ENCODE peak calls at places on chromosomes 12 and 14, in five cellular contexts. D, C, E, O and Z are unnamed samples.

GRCh38 chr12:104588048-104588942 is 131.5 kb downstream of the CHST11 start:
- DNase-seq in D (no peak), E (peak; percentile 59), O (no peak), C (no peak), Z (no peak)

GRCh38 chr12:90262261-90262660 is 553.6 kb upstream of the ATP2B1 start:
- DNase-seq in E (no peak), C (no peak), O (no peak), D (no peak), Z (no peak)

GRCh38 chr14:68547305-68548193 is 245.3 kb downstream of the ZFP36L1 start:
- DNase-seq in O (no peak), C (no peak), E (no peak), D (no peak), Z (no peak)

GRCh38 chr12:93440043-93440835 is 1.5 kb downstream of the UBE2N start:
- DNase-seq in D (no peak), E (peak; percentile 21), O (no peak), C (no peak), Z (no peak)

GRCh38 chr14:61609143-61609851 is 86.0 kb upstream of the HIF1A start:
- DNase-seq in C (no peak), O (no peak), E (peak; percentile 87), D (no peak), Z (no peak)

GRCh38 chr14:69387311-69387710 is 10.8 kb downstream of the ERH start:
- DNase-seq in E (no peak), C (no peak), O (no peak), D (no peak), Z (no peak)

GRCh38 chr14:84209021-84209420 is 1320.9 kb upstream of the FLRT2 start:
- DNase-seq in C (no peak), O (no peak), E (no peak), D (no peak), Z (no peak)

GRCh38 chr14:65243766-65244442 is 141.6 kb upstream of the MAX start:
- DNase-seq in D (no peak), O (no peak), C (no peak), E (peak; percentile 93), Z (no peak)

GRCh38 chr12:92784356-92784755 is 81.6 kb downstream of the PLEKHG7 start:
- DNase-seq in E (no peak), C (no peak), O (no peak), D (no peak), Z (no peak)

GRCh38 chr12:80195143-80195726 is 95.9 kb downstream of the OTOGL start:
- DNase-seq in O (no peak), E (peak; percentile 79), C (peak; percentile 72), D (no peak), Z (no peak)

GRCh38 chr14:62003701-62004100 is 241.5 kb downstream of the SNAPC1 start:
- DNase-seq in D (no peak), C (no peak), O (no peak), E (no peak), Z (no peak)

GRCh38 chr14:50928002-50928635 is 16.2 kb downstream of the PYGL start:
- DNase-seq in O (no peak), E (no peak), D (peak; percentile 16), C (no peak), Z (no peak)

GRCh38 chr12:119988788-119989618 is at the start of gene BICDL1:
- DNase-seq in E (peak; percentile 25), O (peak; percentile 96), D (peak; percentile 92), C (peak; percentile 85), Z (peak; percentile 95)
- H3K27me3 ChIP-seq in E (peaks cover 43% of the 10 kb centered on the region), O (peaks cover 11% of the 10 kb centered on the region), D (no peaks in the 10 kb centered on the region), C (peaks cover 55% of the 10 kb centered on the region), Z (peaks cover 34% of the 10 kb centered on the region)

GRCh38 chr12:49541911-49542505 is 3.2 kb downstream of the KCNH3 start:
- DNase-seq in E (no peak), C (no peak), O (peak; percentile 45), D (no peak), Z (no peak)

GRCh38 chr12:49541140-49541861 is 2.5 kb downstream of the KCNH3 start:
- DNase-seq in O (peak; percentile 32), E (no peak), D (no peak), C (peak; percentile 8), Z (no peak)

GRCh38 chr12:49539406-49540228 is 787 bp downstream of the KCNH3 start:
- DNase-seq in C (no peak), E (no peak), D (no peak), O (peak; percentile 63), Z (no peak)

GRCh38 chr12:49538740-49539403 is at the start of gene KCNH3:
- DNase-seq in C (peak; percentile 76), E (peak; percentile 29), D (peak; percentile 89), O (peak; percentile 90), Z (peak; percentile 89)

GRCh38 chr12:49540229-49541139 is 1.7 kb downstream of the KCNH3 start:
- DNase-seq in E (no peak), D (no peak), C (peak; percentile 1), O (peak; percentile 59), Z (no peak)
- H3K27me3 ChIP-seq in E (peaks cover 35% of the 10 kb centered on the region), D (peaks cover 34% of the 10 kb centered on the region), C (peaks cover 99% of the 10 kb centered on the region), O (peaks cover 40% of the 10 kb centered on the region), Z (peaks cover 52% of the 10 kb centered on the region)

DNA sequence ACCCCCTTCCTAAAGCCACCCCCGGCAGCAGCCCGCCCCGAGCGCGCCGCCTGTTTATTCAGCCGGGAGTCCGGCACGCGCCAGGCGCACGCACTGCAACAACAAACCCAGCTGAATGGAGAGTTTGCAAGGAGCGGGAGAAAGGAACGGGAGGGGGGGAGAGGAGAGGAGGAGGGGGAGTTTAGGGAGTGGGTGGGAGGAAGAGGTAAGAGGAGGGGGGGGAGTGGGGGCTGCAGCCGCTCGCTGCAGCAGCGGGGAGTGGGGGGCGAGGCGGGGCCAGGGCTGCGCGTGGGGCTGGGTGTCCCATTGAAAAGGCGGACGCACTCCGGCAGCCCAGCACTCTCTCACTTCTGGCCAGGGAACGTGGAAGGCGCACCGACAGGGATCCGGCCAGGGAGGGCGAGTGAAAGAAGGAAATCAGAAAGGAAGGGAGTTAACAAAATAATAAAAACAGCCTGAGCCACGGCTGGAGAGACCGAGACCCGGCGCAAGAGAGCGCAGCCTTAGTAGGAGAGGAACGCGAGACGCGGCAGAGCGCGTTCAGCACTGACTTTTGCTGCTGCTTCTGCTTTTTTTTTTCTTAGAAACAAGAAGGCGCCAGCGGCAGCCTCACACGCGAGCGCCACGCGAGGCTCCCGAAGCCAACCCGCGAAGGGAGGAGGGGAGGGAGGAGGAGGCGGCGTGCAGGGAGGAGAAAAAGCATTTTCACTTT is at the start of gene ASCL1:
- DNase-seq in O (no peak), C (peak; percentile 32), E (peak; percentile 11), D (no peak), Z (no peak)
- H3K27me3 ChIP-seq in O (peaks cover 87% of the 10 kb centered on the region), C (peaks cover 100% of the 10 kb centered on the region), E (peaks cover 69% of the 10 kb centered on the region), D (peaks cover 82% of the 10 kb centered on the region), Z (peaks cover 87% of the 10 kb centered on the region)

GRCh38 chr12:53994691-53995310 is 5.2 kb upstream of the HOXC9 start:
- DNase-seq in C (no peak), O (no peak), D (no peak), E (no peak), Z (no peak)
- H3K27me3 ChIP-seq in C (peaks cover 100% of the 10 kb centered on the region), O (peaks cover 100% of the 10 kb centered on the region), D (peaks cover 100% of the 10 kb centered on the region), E (peaks cover 98% of the 10 kb centered on the region), Z (peaks cover 100% of the 10 kb centered on the region)

GRCh38 chr14:64123241-64123956 is 170.8 kb downstream of the ESR2 start:
- DNase-seq in D (no peak), O (no peak), C (no peak), E (no peak), Z (no peak)

GRCh38 chr14:64118892-64119291 is 175.3 kb downstream of the ESR2 start:
- DNase-seq in D (no peak), O (no peak), E (no peak), C (no peak), Z (no peak)

GRCh38 chr14:64115401-64115800 is 178.8 kb downstream of the ESR2 start:
- DNase-seq in O (no peak), E (no peak), C (no peak), D (no peak), Z (no peak)

GRCh38 chr14:64117671-64118402 is 176.3 kb downstream of the ESR2 start:
- DNase-seq in C (no peak), E (no peak), O (no peak), D (no peak), Z (no peak)

DNA sequence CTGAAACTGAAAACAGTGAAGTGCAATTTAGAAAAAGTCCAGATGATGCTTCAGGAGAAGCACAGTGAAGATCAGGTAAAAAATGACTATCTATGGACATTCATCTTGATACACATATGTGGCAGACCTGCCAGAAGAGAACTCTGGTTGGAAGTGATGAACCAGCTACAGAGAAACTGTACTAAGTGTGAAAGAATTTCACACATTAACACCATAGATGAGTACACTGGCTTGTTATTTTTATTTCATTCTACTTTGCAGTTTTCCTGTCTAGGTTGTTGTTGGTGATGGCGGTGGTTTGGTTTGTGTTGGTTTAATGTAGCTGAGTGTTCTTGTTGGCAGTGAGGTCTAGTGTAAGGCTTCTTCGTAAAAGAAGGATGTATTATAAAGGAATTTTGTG is 174.6 kb downstream of the ESR2 start:
- DNase-seq in E (no peak), O (no peak), D (no peak), C (no peak), Z (no peak)
- H3K27me3 ChIP-seq in E (no peaks in the 10 kb centered on the region), O (no peaks in the 10 kb centered on the region), D (no peaks in the 10 kb centered on the region), C (no peaks in the 10 kb centered on the region), Z (no peaks in the 10 kb centered on the region)

DNA sequence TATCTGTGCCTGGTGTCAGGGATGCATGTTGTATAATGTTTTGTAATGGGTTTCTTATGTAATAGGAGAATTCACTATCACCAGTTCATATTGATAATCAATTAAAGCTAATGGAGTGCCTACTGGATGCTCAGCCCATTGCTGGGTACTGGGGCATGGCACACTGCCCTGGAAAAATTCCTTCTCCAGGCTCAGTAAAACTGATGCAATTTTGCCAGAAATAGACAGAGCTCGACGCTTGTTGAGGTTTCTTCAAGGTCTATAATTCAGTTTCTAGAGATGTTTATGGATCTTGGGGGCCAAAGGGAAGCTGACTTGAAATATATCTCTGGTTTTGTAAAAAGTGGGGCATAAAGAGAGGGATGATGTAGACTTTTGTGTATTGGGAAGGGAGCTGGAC is 3.3 kb downstream of the NTF3 start:
- DNase-seq in O (no peak), D (no peak), C (no peak), E (no peak), Z (no peak)
- H3K27me3 ChIP-seq in O (peaks cover 60% of the 10 kb centered on the region), D (peaks cover 41% of the 10 kb centered on the region), C (peaks cover 57% of the 10 kb centered on the region), E (peaks cover 91% of the 10 kb centered on the region), Z (peaks cover 60% of the 10 kb centered on the region)

GRCh38 chr12:2462087-2462486 is 332.7 kb upstream of the FKBP4 start:
- DNase-seq in D (no peak), C (no peak), O (no peak), E (no peak), Z (no peak)
- H3K27me3 ChIP-seq in D (no peaks in the 10 kb centered on the region), C (no peaks in the 10 kb centered on the region), O (no peaks in the 10 kb centered on the region), E (no peaks in the 10 kb centered on the region), Z (no peaks in the 10 kb centered on the region)